ENCODE peak calls at places on chromosome 16, in six cellular contexts. Z is kidney epithelial cell, Q is AG10803, G is HCT116, L is IMR-90, A is fibroblast of lung. R is an unnamed sample.

GRCh38 chr16:57642368-57643135 is 14.1 kb downstream of the ADGRG1 start:
- DNase-seq in Z (no peak), Q (no peak), G (no peak), L (no peak), A (peak), R (no peak)

GRCh38 chr16:22970191-22970845 is 156.4 kb downstream of the HS3ST2 start:
- DNase-seq in Z (no peak), Q (no peak), G (no peak), L (no peak), A (no peak), R (no peak)

GRCh38 chr16:22638393-22639206 is 127.9 kb downstream of the NPIPB5 start:
- DNase-seq in Z (no peak), Q (peak), G (no peak), L (no peak), A (no peak), R (peak)

GRCh38 chr16:81997738-81998137 is 13.5 kb downstream of the SDR42E1 start:
- DNase-seq in Z (peak), Q (peak), G (no peak), L (peak), A (peak), R (no peak)

GRCh38 chr16:19588661-19589060 is 33.2 kb downstream of the VPS35L start:
- DNase-seq in Z (no peak), Q (peak), G (no peak), L (no peak), A (peak), R (no peak)

GRCh38 chr16:23726710-23727109 is 13.7 kb upstream of the ERN2 start:
- DNase-seq in Z (no peak), Q (no peak), G (no peak), L (no peak), A (no peak), R (no peak)

GRCh38 chr16:24178496-24178895 is 77.6 kb upstream of the CACNG3 start:
- DNase-seq in Z (no peak), Q (no peak), G (no peak), L (no peak), A (no peak), R (no peak)

GRCh38 chr16:19240494-19240893 is 45.0 kb upstream of the CLEC19A start:
- DNase-seq in Z (no peak), Q (no peak), G (no peak), L (no peak), A (no peak), R (no peak)

GRCh38 chr16:2516391-2517240 is 2.9 kb downstream of the ATP6V0C start:
- DNase-seq in Z (no peak), Q (no peak), G (no peak), L (peak), A (no peak), R (no peak)

GRCh38 chr16:54335230-54335629 is 48.6 kb upstream of the IRX3 start:
- DNase-seq in Z (no peak), Q (peak), G (no peak), L (no peak), A (peak), R (no peak)

DNA sequence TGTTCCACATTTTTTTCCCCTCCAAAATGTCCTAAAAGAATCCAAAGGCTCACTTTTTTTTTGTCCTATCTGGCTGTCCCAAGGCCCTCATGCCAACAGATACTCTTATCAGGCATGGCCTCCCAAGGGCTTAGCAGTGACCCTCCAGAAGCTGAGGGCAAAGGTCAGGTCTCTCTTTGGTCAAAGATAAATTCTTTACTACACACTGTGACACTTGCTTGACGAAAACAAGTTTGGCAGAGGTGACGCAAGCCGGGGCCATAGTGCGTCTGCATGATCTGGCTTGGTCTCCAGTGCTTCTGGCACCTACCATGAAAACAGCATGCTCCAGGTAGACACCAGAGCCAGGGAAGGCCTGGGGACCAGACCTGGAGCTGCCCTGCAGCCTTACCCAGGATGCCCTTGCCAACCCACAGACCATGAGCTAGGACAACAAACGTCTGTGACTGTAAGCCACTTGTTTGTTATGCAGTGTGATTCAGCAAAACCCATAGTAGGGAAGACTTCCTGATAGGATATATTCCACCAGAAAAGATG is 48.5 kb upstream of the IRF8 start:
- DNase-seq in Z (no peak), Q (no peak), G (no peak), L (no peak), A (no peak), R (no peak)
- H3K4me3 ChIP-seq in Z (no peak), Q (no peak), G (no peak), L (no peak), A (no peak), R (no peak)

DNA sequence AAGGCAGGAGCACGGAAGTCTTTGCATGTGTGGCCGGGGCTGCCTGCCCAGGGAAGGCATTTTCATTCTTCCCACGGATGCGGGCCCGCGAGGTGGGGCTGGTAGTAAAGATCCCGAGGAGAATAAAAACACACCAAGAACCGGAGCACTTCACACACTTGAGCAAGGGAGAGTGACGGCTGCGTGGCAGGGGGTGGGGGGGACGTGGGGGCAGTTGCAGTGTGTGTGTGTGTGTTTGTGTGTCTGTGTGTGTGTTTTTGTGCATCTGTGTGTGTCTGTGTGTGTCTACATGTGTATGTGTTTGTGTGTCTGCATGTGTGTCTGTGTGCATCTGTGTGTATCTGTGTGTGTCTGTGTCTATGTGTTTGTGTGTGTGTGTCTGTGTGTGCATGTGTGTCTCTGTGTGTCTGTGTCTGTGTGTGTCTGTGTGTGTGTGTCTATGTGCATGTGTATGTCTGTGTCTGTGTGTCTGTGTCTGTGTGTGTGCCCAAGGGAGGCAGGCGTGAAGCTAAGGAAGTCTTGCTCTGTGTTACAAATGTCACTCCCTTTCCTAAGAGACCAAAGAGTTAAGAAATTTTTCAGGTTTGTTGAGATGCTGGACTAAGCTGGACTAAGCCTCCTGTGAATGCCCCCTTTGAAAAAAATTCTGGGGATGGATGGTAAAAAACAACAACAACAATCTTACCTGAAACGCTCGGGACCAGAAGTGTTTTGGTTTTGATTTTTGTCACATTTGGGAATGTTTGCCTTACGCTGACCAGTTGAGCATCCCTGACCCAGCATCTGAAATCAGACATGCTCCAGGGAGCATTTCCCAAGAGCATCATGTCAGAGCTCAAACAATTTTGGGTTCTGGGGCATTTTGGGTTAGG is 48.9 kb upstream of the ZNF469 start:
- DNase-seq in Z (no peak), Q (no peak), G (no peak), L (no peak), A (no peak), R (no peak)
- H3K4me3 ChIP-seq in Z (no peak), Q (no peak), G (peak), L (no peak), A (no peak), R (no peak)

DNA sequence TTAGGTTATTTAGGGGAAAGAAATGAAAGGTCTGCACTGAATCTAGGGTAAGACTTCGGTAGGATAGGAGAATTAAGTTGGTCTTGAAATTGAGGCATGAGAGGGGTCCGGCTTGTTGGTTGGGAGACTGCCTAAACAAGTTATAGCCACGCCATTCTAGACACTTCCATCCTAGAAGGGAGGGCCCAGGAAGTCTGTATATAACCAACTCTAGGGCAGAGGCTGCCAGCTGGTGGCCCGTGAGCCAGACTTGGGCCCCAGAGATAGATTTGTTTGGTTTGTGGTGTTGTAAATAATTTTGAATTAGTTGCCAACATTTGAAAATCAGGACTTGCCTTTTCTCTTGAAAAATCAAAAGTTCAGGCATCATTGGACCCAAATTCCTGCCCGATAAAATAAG is 15.8 kb downstream of the SLC7A6 start:
- DNase-seq in Z (no peak), Q (no peak), G (no peak), L (no peak), A (no peak), R (no peak)
- H3K4me3 ChIP-seq in Z (no peak), Q (no peak), G (no peak), L (no peak), A (no peak), R (no peak)

DNA sequence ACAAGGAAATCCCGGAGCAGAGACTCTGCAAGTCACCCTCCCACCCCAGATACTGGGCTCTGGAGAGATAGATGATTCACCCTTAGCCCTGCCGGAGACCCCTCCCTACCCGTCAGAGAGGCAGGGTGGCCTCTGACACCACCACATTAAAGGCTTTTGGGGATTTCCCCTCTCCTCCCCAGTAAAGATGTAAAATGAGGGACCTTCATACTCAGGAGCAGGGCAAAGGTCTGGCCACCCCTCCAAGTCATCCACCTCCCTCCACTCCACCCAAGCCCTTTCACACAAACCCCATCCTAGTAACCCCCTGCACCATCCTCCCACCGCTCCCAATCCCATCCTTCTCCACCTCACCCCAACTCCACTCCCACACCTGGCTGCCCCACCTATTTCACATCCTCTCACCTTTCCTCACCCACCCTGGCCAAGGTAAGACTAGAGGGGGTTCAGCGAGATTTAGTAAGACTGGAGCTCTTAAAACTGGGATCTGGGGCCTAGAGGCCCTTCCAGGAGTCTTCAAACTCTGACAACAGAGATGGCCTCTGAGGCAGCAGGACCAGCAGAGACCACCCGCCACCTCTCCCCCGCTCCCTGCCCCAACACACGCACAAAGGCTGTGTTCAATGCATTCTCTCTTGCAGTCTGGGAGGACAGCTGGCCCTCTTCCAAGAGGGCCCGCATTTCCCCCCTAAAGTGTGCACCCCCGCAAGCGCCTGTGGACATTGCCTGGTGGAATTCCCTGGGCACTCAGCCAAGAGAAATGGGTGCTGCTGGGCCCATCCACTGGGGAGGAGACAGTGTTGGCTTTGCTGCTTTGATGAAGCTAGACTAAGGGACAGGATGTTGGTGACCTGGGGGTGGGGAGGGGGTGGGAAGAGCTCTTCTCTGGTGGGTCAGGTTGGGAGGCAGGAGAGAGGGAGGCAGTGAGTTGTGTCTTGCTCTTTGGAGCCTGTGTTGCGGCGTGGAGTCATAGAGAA is 1.1 kb downstream of the ABAT start:
- DNase-seq in Z (no peak), Q (no peak), G (no peak), L (no peak), A (no peak), R (no peak)
- H3K4me3 ChIP-seq in Z (no peak), Q (no peak), G (peak), L (no peak), A (no peak), R (peak)

GRCh38 chr16:10885246-10885645 is 8.2 kb downstream of the CIITA start:
- DNase-seq in Z (no peak), Q (no peak), G (no peak), L (no peak), A (no peak), R (no peak)

GRCh38 chr16:10889880-10890279 is 12.9 kb downstream of the CIITA start:
- DNase-seq in Z (no peak), Q (no peak), G (no peak), L (no peak), A (no peak), R (no peak)

GRCh38 chr16:10883004-10883403 is 6.0 kb downstream of the CIITA start:
- DNase-seq in Z (no peak), Q (no peak), G (no peak), L (no peak), A (no peak), R (no peak)

GRCh38 chr16:10888320-10888937 is 11.4 kb downstream of the CIITA start:
- DNase-seq in Z (no peak), Q (no peak), G (no peak), L (no peak), A (no peak), R (no peak)

DNA sequence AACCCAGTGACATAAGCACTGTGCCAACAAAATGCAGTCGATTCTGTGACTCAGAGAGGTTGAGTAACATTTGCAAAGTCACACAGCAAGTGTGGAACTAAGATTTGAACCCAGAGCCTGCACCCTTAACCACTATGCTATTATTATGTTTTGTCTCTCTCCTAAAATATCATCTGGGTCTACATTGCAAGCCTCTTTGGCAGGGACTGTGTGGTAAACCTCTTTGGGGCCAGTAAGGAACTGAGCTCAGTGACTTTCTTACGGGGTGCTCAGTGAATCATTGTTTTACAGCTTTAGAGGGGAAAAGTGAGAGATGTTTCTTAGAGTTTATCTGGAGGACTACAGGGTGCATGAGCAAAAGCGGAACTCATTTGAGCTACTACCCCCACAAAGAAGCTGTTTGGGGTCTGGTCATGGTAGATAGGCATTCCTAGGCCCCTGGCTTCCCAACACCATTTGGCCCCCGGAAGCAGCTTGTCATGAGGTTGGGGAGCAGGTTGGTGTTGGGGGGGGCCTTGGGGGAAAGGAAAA is 9.8 kb downstream of the CIITA start:
- DNase-seq in Z (no peak), Q (no peak), G (no peak), L (no peak), A (no peak), R (no peak)
- H3K4me3 ChIP-seq in Z (no peak), Q (no peak), G (no peak), L (no peak), A (no peak), R (no peak)

DNA sequence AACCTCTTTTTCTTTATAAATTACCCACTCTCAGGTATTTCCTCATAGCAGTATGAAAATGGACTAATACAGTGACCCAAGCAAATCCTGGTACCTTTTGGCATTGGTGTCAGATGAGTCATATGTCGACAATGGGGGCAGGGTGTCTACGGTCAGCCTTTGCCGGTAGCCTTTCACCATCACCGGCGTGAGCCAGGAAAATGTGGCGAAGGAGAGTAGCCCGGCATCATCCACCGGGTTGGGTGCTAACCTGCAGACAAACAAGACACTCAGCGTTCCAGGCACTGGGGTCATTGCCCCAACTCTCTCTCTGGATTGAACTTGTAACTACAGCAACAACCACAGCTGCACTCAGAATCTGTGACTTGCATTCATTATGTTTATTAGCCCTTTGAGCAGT is 12.0 kb downstream of the ABCC12 start:
- DNase-seq in Z (no peak), Q (no peak), G (no peak), L (no peak), A (peak), R (no peak)
- H3K4me3 ChIP-seq in Z (no peak), Q (no peak), G (no peak), L (no peak), A (no peak), R (no peak)

GRCh38 chr16:52547834-52548215 is 882 bp upstream of the TOX3 start:
- DNase-seq in Z (no peak), Q (no peak), G (no peak), L (no peak), A (no peak), R (no peak)

GRCh38 chr16:52545544-52546262 is 1.2 kb downstream of the TOX3 start:
- DNase-seq in Z (no peak), Q (no peak), G (no peak), L (no peak), A (no peak), R (no peak)

GRCh38 chr16:52546291-52546941 is 527 bp downstream of the TOX3 start:
- DNase-seq in Z (no peak), Q (no peak), G (no peak), L (no peak), A (no peak), R (no peak)

GRCh38 chr16:52548261-52549010 is 1.5 kb upstream of the TOX3 start:
- DNase-seq in Z (no peak), Q (no peak), G (no peak), L (no peak), A (no peak), R (no peak)

GRCh38 chr16:52547001-52547833 is at the start of gene TOX3:
- DNase-seq in Z (no peak), Q (no peak), G (no peak), L (no peak), A (no peak), R (no peak)
- H3K4me3 ChIP-seq in Z (peak), Q (no peak), G (no peak), L (no peak), A (no peak), R (no peak)

GRCh38 chr16:29784901-29785500 is 5.5 kb upstream of the KIF22 start:
- DNase-seq in Z (no peak), Q (peak), G (no peak), L (peak), A (peak), R (no peak)
- H3K4me3 ChIP-seq in Z (peak), Q (peak), G (no peak), L (peak), A (peak), R (no peak)

GRCh38 chr16:17465460-17465859 is 5.3 kb downstream of the XYLT1 start:
- DNase-seq in Z (no peak), Q (no peak), G (no peak), L (no peak), A (no peak), R (no peak)
- H3K4me3 ChIP-seq in Z (no peak), Q (no peak), G (no peak), L (no peak), A (no peak), R (no peak)

R was measured in HFF-Myc.